ENCODE peak calls at places on chromosomes 2 and 18, in four cellular contexts. A is endothelial cell of umbilical vein, M is K562, J is keratinocyte. X is an unnamed sample. For H3K9me1, the result is how much of the 10 kb centered on the place peaks cover.

GRCh38 chr2:219704878-219705277 is 77.4 kb downstream of the SLC4A3 start:
- DNase-seq in A (no peak), J (no peak), M (no peak), X (no peak)

GRCh38 chr2:36889782-36890181 is 76.6 kb downstream of the STRN start:
- DNase-seq in A (peak), J (peak), M (no peak), X (peak)

GRCh38 chr2:161245237-161245505 is 63.1 kb upstream of the PSMD14 start:
- DNase-seq in M (no peak), J (no peak), A (no peak), X (no peak)

GRCh38 chr2:120856421-120856862 is 120.8 kb downstream of the GLI2 start:
- DNase-seq in J (no peak), M (peak), A (no peak), X (peak)

GRCh38 chr2:182506606-182507005 is 79.8 kb upstream of the PDE1A start:
- DNase-seq in J (no peak), M (no peak), A (peak), X (peak)

GRCh38 chr2:42138163-42139016 is 30.8 kb upstream of the EML4 start:
- DNase-seq in M (no peak), J (no peak), A (peak), X (peak)

GRCh38 chr18:2050702-2051201 is 520.6 kb downstream of the METTL4 start:
- DNase-seq in A (no peak), M (no peak), J (peak), X (no peak)

GRCh38 chr2:26274058-26274613 is 29.4 kb downstream of the HADHB start:
- DNase-seq in J (peak), M (no peak), A (peak), X (peak)

GRCh38 chr2:96547203-96547641 is 10.7 kb downstream of the ARID5A start:
- DNase-seq in A (no peak), J (no peak), M (no peak), X (no peak)

GRCh38 chr2:178345951-178346350 is 105.0 kb downstream of the PRKRA start:
- DNase-seq in A (no peak), M (no peak), J (no peak), X (peak)

GRCh38 chr2:39411186-39411944 is 25.7 kb downstream of the MAP4K3 start:
- DNase-seq in A (peak), J (peak), M (no peak), X (peak)

GRCh38 chr2:150060341-150060740 is 427.1 kb downstream of the RND3 start:
- DNase-seq in A (no peak), M (no peak), J (no peak), X (no peak)

GRCh38 chr2:239735131-239735828 is 289.9 kb downstream of the NDUFA10 start:
- DNase-seq in A (no peak), M (peak), J (no peak), X (no peak)

GRCh38 chr2:60806988-60807681 is 51.1 kb downstream of the PAPOLG start:
- DNase-seq in M (peak), J (no peak), A (no peak), X (peak)

GRCh38 chr2:43044093-43044614 is 182.3 kb downstream of the ZFP36L2 start:
- DNase-seq in M (no peak), J (no peak), A (peak), X (no peak)

GRCh38 chr2:125710561-125710960 is 945.4 kb upstream of the GYPC start:
- DNase-seq in J (no peak), M (no peak), A (no peak), X (no peak)

GRCh38 chr2:44972771-44973535 is 31.5 kb downstream of the SIX3 start:
- DNase-seq in M (no peak), A (no peak), J (no peak), X (no peak)

GRCh38 chr18:36532394-36532793 is 234.9 kb downstream of the FHOD3 start:
- DNase-seq in M (no peak), J (peak), A (no peak), X (peak)

GRCh38 chr18:36530676-36531405 is 233.3 kb downstream of the FHOD3 start:
- DNase-seq in M (no peak), J (no peak), A (no peak), X (no peak)

GRCh38 chr18:36527740-36528455 is 230.4 kb downstream of the FHOD3 start:
- DNase-seq in A (no peak), M (no peak), J (no peak), X (no peak)

GRCh38 chr18:36531636-36532035 is 234.1 kb downstream of the FHOD3 start:
- DNase-seq in A (no peak), J (no peak), M (no peak), X (no peak)

GRCh38 chr18:36529747-36530146 is 232.2 kb downstream of the FHOD3 start:
- DNase-seq in M (no peak), A (no peak), J (no peak), X (no peak)
- H3K9me1 ChIP-seq in M (under half), A (under half), J (under half), X (under half)

GRCh38 chr2:225411452-225411851 is 11.9 kb downstream of the NYAP2 start:
- DNase-seq in A (no peak), M (no peak), J (no peak), X (no peak)
- H3K9me1 ChIP-seq in A (under half), M (under half), J (under half), X (under half)

DNA sequence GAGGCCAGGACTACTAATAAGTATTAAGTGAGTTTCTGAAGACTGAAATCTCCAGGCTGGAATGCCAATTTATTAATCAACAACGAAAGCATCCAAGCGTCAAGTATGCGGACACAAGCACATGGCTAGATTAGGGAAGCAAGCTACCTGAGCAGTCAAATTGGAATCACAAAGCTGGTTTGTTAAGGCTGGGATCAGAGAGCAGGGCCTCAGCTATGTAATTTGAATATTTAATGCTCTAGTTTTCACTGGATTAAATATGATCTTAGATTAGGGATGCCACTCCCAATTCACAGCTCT is 5.7 kb downstream of the CCL20 start:
- DNase-seq in A (no peak), M (no peak), J (no peak), X (no peak)
- H3K9me1 ChIP-seq in A (under half), M (under half), J (under half), X (under half)

GRCh38 chr18:11065061-11065460 is 84.3 kb downstream of the PIEZO2 start:
- DNase-seq in M (no peak), A (peak), J (no peak), X (no peak)
- H3K9me1 ChIP-seq in M (under half), A (under half), J (under half), X (under half)